ENCODE peak calls at places on chromosome 11, in eight cellular contexts. Z is occipital lobe; T is small intestine; G is T1000; Q is uterus; D is stimulated activated effector memory CD8-positive, alpha-beta T cell treated with anti-CD3 and anti-CD28 coated beads, Interleukin-12 subunit alpha, Interleukin-12 subunit beta, amount 100 ng/mL, for 72 hours; M is NCI-H1694; O is GM12891. F is an unnamed sample.

GRCh38 chr11:46003647-46004046 is 81.2 kb downstream of the LARGE2 start:
- DNase-seq in Z (no peak), T (no peak), G (no peak), Q (no peak), D (no peak), M (no peak), O (no peak), F (no peak)

GRCh38 chr11:40129276-40129675 is 1330.2 kb downstream of the LRRC4C start:
- DNase-seq in Z (no peak), T (peak), G (no peak), Q (no peak), D (no peak), M (no peak), O (no peak), F (no peak)

GRCh38 chr11:13450832-13451397 is 12.1 kb downstream of the BTBD10 start:
- DNase-seq in Z (no peak), T (no peak), G (no peak), Q (no peak), D (no peak), M (no peak), O (no peak), F (no peak)

GRCh38 chr11:77093056-77093891 is 9.4 kb upstream of the OMP start:
- DNase-seq in Z (no peak), T (no peak), G (no peak), Q (no peak), D (no peak), M (no peak), O (no peak), F (no peak)

GRCh38 chr11:63670738-63671321 is 346 bp downstream of the ATL3 start:
- DNase-seq in Z (peak), T (peak), G (peak), Q (peak), D (peak), M (no peak), O (no peak), F (peak)

GRCh38 chr11:1223346-1224108 is 661 bp downstream of the MUC5B start:
- DNase-seq in Z (no peak), T (no peak), G (no peak), Q (no peak), D (no peak), M (no peak), O (no peak), F (no peak)

GRCh38 chr11:71787014-71787823 is 45.8 kb upstream of the DEFB108B start:
- DNase-seq in Z (peak), T (peak), G (peak), Q (peak), D (peak), M (peak), O (peak), F (peak)

GRCh38 chr11:60842688-60843605 is 1.0 kb downstream of the CCDC86 start:
- DNase-seq in Z (no peak), T (peak), G (no peak), Q (no peak), D (no peak), M (no peak), O (no peak), F (no peak)

GRCh38 chr11:15967966-15968365 is 388.4 kb downstream of the SOX6 start:
- DNase-seq in Z (no peak), T (peak), G (no peak), Q (no peak), D (no peak), M (no peak), O (no peak), F (no peak)

GRCh38 chr11:15726221-15726746 is 611.6 kb downstream of the INSC start:
- DNase-seq in Z (no peak), T (peak), G (no peak), Q (no peak), D (no peak), M (no peak), O (no peak), F (no peak)

GRCh38 chr11:15819679-15820286 is 536.6 kb downstream of the SOX6 start:
- DNase-seq in Z (peak), T (peak), G (no peak), Q (no peak), D (no peak), M (no peak), O (peak), F (no peak)

GRCh38 chr11:68444566-68444965 is 16.0 kb upstream of the PPP6R3 start:
- DNase-seq in Z (no peak), T (no peak), G (no peak), Q (no peak), D (no peak), M (no peak), O (no peak), F (no peak)

GRCh38 chr11:10451399-10452116 is 3.5 kb upstream of the AMPD3 start:
- DNase-seq in Z (no peak), T (no peak), G (no peak), Q (no peak), D (no peak), M (no peak), O (no peak), F (peak)

GRCh38 chr11:96925862-96926261 is 536.0 kb downstream of the JRKL start:
- DNase-seq in Z (no peak), T (no peak), G (no peak), Q (no peak), D (no peak), M (no peak), O (no peak), F (no peak)

GRCh38 chr11:62854825-62855570 is 15.6 kb upstream of the WDR74 start:
- DNase-seq in Z (no peak), T (no peak), G (no peak), Q (no peak), D (no peak), M (no peak), O (no peak), F (no peak)

GRCh38 chr11:15539645-15540044 is 424.9 kb downstream of the INSC start:
- DNase-seq in Z (no peak), T (no peak), G (no peak), Q (no peak), D (no peak), M (no peak), O (no peak), F (no peak)

GRCh38 chr11:17864478-17864941 is 129.9 kb downstream of the KCNC1 start:
- DNase-seq in Z (no peak), T (peak), G (no peak), Q (no peak), D (no peak), M (no peak), O (no peak), F (no peak)

GRCh38 chr11:95720219-95720618 is 69.4 kb downstream of the FAM76B start:
- DNase-seq in Z (no peak), T (no peak), G (no peak), Q (no peak), D (no peak), M (no peak), O (no peak), F (no peak)

GRCh38 chr11:10305964-10306918 is 1.4 kb downstream of the ADM start:
- DNase-seq in Z (no peak), T (no peak), G (no peak), Q (peak), D (no peak), M (no peak), O (no peak), F (no peak)

GRCh38 chr11:19374189-19374588 is 133.4 kb upstream of the E2F8 start:
- DNase-seq in Z (no peak), T (no peak), G (peak), Q (no peak), D (no peak), M (no peak), O (no peak), F (no peak)

GRCh38 chr11:12110714-12111481 is 508 bp downstream of the MICAL2 start:
- DNase-seq in Z (no peak), T (peak), G (no peak), Q (peak), D (no peak), M (no peak), O (peak), F (no peak)

GRCh38 chr11:14852571-14853177 is 39.4 kb downstream of the CYP2R1 start:
- DNase-seq in Z (no peak), T (no peak), G (no peak), Q (no peak), D (no peak), M (no peak), O (no peak), F (no peak)

GRCh38 chr11:78030429-78031325 is 7.6 kb upstream of the KCTD14 start:
- DNase-seq in Z (peak), T (peak), G (no peak), Q (no peak), D (no peak), M (peak), O (no peak), F (no peak)

GRCh38 chr11:34904421-34904950 is 11.7 kb downstream of the APIP start:
- DNase-seq in Z (no peak), T (peak), G (no peak), Q (no peak), D (no peak), M (no peak), O (no peak), F (no peak)

GRCh38 chr11:131498631-131499053 is 128.2 kb downstream of the NTM start:
- DNase-seq in Z (peak), T (no peak), G (no peak), Q (no peak), D (no peak), M (no peak), O (no peak), F (no peak)

GRCh38 chr11:13465909-13466371 is 2.9 kb upstream of the BTBD10 start:
- DNase-seq in Z (no peak), T (peak), G (no peak), Q (no peak), D (no peak), M (peak), O (no peak), F (no peak)

GRCh38 chr11:12777208-12777874 is 103.1 kb downstream of the TEAD1 start:
- DNase-seq in Z (no peak), T (peak), G (no peak), Q (no peak), D (no peak), M (no peak), O (no peak), F (no peak)

GRCh38 chr11:30017467-30017895 is 651 bp upstream of the KCNA4 start:
- DNase-seq in Z (no peak), T (no peak), G (no peak), Q (no peak), D (no peak), M (no peak), O (no peak), F (no peak)

GRCh38 chr11:1272531-1272930 is 36.9 kb downstream of the TOLLIP start:
- DNase-seq in Z (no peak), T (no peak), G (no peak), Q (no peak), D (no peak), M (no peak), O (no peak), F (no peak)

GRCh38 chr11:27347949-27348879 is 14.8 kb downstream of the CCDC34 start:
- DNase-seq in Z (no peak), T (no peak), G (no peak), Q (no peak), D (no peak), M (no peak), O (no peak), F (no peak)

GRCh38 chr11:128632151-128632791 is 44.9 kb upstream of the ETS1 start:
- DNase-seq in Z (no peak), T (peak), G (peak), Q (no peak), D (no peak), M (peak), O (no peak), F (no peak)

GRCh38 chr11:68302256-68303054 is 9.9 kb upstream of the LRP5 start:
- DNase-seq in Z (no peak), T (peak), G (no peak), Q (no peak), D (no peak), M (no peak), O (no peak), F (no peak)

GRCh38 chr11:4664183-4664582 is 20.4 kb downstream of the OR51E1 start:
- DNase-seq in Z (no peak), T (no peak), G (no peak), Q (no peak), D (no peak), M (no peak), O (no peak), F (no peak)

GRCh38 chr11:36427079-36427478 is 83.0 kb downstream of the TRAF6 start:
- DNase-seq in Z (no peak), T (no peak), G (no peak), Q (no peak), D (no peak), M (no peak), O (no peak), F (no peak)

F was measured in stimulated activated naive B cell treated with anti-CD40 and anti-IgM and Interleukin-4, amounts not matched to agents 10 μg/mL and 1 μg/mL and 100 μg/mL, for 72 hours.